ENCODE peak calls at places on chromosomes 4 and X, in eight cellular contexts. S, D, P, Q, H, Z, R and N are unnamed samples.

GRCh38 chrX:68454476-68455150 is 21.3 kb upstream of the OPHN1 start:
- DNase-seq in H (no peak), Q (no peak), R (no peak), Z (no peak), S (no peak), D (no peak), P (no peak), N (no peak)

GRCh38 chr4:90357117-90357710 is 230.0 kb downstream of the CCSER1 start:
- DNase-seq in D (no peak), Q (no peak), Z (no peak), R (no peak), P (peak; percentile 74), S (no peak), H (peak; percentile 75), N (no peak)

GRCh38 chrX:84487365-84488353 is 14.6 kb downstream of the HDX start:
- DNase-seq in P (no peak), Z (no peak), H (no peak), Q (no peak), R (no peak), D (no peak), S (no peak), N (no peak)

GRCh38 chrX:130295519-130296314 is 27.0 kb upstream of the ZNF280C start:
- DNase-seq in S (no peak), H (peak; percentile 36), Q (no peak), P (no peak), Z (no peak), D (no peak), R (no peak), N (no peak)

GRCh38 chr4:12173496-12173895 is 744.8 kb upstream of the HS3ST1 start:
- DNase-seq in D (no peak), P (no peak), Q (no peak), H (no peak), R (no peak), Z (no peak), S (no peak), N (no peak)

GRCh38 chrX:134883134-134883700 is 107.6 kb upstream of the SMIM10 start:
- DNase-seq in Q (no peak), H (peak; percentile 41), Z (no peak), D (no peak), R (no peak), S (no peak), P (no peak), N (no peak)

GRCh38 chr4:2047781-2048581 is 11.1 kb upstream of the NAT8L start:
- DNase-seq in Q (no peak), R (peak; percentile 43), H (no peak), Z (peak; percentile 16), D (no peak), P (no peak), S (no peak), N (peak; percentile 18)

GRCh38 chrX:3166670-3167455 is 125.6 kb downstream of the ARSF start:
- DNase-seq in H (no peak), S (no peak), Z (no peak), R (no peak), D (no peak), Q (no peak), P (no peak), N (no peak)

GRCh38 chrX:140157611-140158010 is 192.3 kb upstream of the CXorf66 start:
- DNase-seq in Z (no peak), R (no peak), D (no peak), H (peak; percentile 15), Q (no peak), P (no peak), S (no peak), N (no peak)

GRCh38 chr4:22692736-22693135 is at the start of gene GBA3:
- DNase-seq in Q (no peak), R (peak; percentile 58), D (no peak), Z (no peak), P (no peak), H (no peak), S (no peak), N (no peak)

GRCh38 chrX:24494544-24495113 is 29.5 kb downstream of the PDK3 start:
- DNase-seq in H (peak; percentile 82), R (no peak), S (peak; percentile 30), Q (peak; percentile 26), Z (no peak), P (no peak), D (no peak), N (no peak)

GRCh38 chr4:94306713-94307112 is 35.9 kb downstream of the HPGDS start:
- DNase-seq in H (no peak), S (no peak), Z (no peak), P (no peak), R (no peak), D (no peak), Q (no peak), N (no peak)

GRCh38 chr4:99059550-99059949 is 29.0 kb downstream of the ADH5 start:
- DNase-seq in H (no peak), P (no peak), Z (no peak), D (no peak), S (no peak), Q (no peak), R (no peak), N (no peak)

GRCh38 chr4:10582059-10582686 is 102.4 kb downstream of the CLNK start:
- DNase-seq in Z (peak; percentile 59), Q (peak; percentile 77), D (peak; percentile 61), H (peak; percentile 71), R (no peak), S (peak; percentile 35), P (peak; percentile 54), N (no peak)

GRCh38 chr4:156898373-156899117 is 73.1 kb downstream of the PDGFC start:
- DNase-seq in Z (no peak), H (peak; percentile 52), S (no peak), P (no peak), R (no peak), Q (no peak), D (no peak), N (no peak)

GRCh38 chr4:159298502-159298901 is 195.6 kb downstream of the RAPGEF2 start:
- DNase-seq in Z (no peak), P (no peak), D (no peak), H (peak; percentile 87), S (no peak), Q (no peak), R (no peak), N (no peak)

GRCh38 chrX:40012800-40013682 is 84.7 kb downstream of the BCOR start:
- DNase-seq in P (no peak), Q (peak; percentile 49), Z (peak; percentile 70), D (peak; percentile 72), R (peak; percentile 87), H (peak; percentile 62), S (peak; percentile 75), N (no peak)

GRCh38 chr4:47736555-47736954 is 101.3 kb downstream of the CORIN start:
- DNase-seq in Q (no peak), R (no peak), P (no peak), Z (no peak), S (no peak), D (no peak), H (no peak), N (no peak)

GRCh38 chr4:108146819-108147218 is 21.9 kb downstream of the LEF1 start:
- DNase-seq in Q (no peak), R (no peak), S (no peak), D (no peak), H (no peak), P (no peak), Z (no peak), N (no peak)

GRCh38 chr4:8070751-8071718 is 87.6 kb downstream of the ABLIM2 start:
- DNase-seq in D (no peak), P (no peak), Z (no peak), Q (no peak), S (peak; percentile 3), R (no peak), H (no peak), N (no peak)

DNA sequence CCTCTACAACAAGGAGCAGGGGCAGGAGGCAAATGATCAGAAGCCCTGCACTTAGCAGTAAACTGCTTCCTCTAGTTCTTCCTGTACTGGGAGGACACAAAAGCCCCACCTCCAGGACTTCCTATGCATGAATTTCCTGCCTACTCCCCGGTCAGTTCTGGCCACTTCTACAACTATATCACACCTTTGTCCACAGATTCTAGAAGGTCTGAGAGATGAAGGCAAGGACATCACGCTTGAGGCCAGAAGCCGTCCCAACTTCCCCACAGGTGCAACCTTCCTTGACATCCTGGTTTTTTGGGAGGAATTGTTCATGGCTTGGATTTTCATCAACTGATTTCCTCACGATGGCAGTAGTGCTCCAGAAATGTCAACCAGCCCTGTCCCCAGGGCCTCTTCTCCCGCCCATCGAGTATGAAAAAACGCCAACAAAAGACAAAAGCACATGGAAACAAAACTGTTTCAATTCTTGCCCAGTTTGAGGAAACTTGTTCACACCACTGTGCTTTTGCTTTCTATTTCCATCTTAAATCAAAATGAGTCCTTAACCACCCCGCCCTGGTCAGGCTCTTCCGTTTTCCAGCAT is 206.5 kb upstream of the STK26 start:
- DNase-seq in P (no peak), Z (peak; percentile 84), H (no peak), D (no peak), S (peak; percentile 81), Q (no peak), R (no peak), N (peak; percentile 73)
- TF ChIP-seq CTCF in P (no peak), Z (peak; percentile 24), H (no peak), D (peak; percentile 73), S (peak; percentile 31), Q (no peak), R (peak; percentile 39), N (no peak)

GRCh38 chr4:15657366-15657765 is 2.2 kb upstream of the FBXL5 start:
- DNase-seq in Z (no peak), D (no peak), Q (no peak), P (no peak), S (no peak), H (no peak), R (no peak), N (no peak)

GRCh38 chr4:15656038-15656470 is 897 bp upstream of the FBXL5 start:
- DNase-seq in S (peak; percentile 28), H (no peak), Z (no peak), Q (peak; percentile 54), P (no peak), D (no peak), R (no peak), N (no peak)

GRCh38 chr4:15658136-15658535 is 3.0 kb upstream of the FBXL5 start:
- DNase-seq in H (no peak), S (no peak), Q (no peak), R (no peak), Z (no peak), P (no peak), D (no peak), N (no peak)

GRCh38 chr4:15655223-15656037 is at the start of gene FBXL5:
- DNase-seq in P (no peak), D (peak; percentile 73), Q (peak; percentile 85), S (peak; percentile 77), R (peak; percentile 88), H (peak; percentile 86), Z (peak; percentile 84), N (peak; percentile 46)

GRCh38 chr4:15659768-15660394 is 4.7 kb upstream of the FBXL5 start:
- DNase-seq in Z (no peak), Q (no peak), H (peak; percentile 90), D (no peak), R (no peak), P (no peak), S (no peak), N (no peak)
- TF ChIP-seq CTCF in Z (no peak), Q (no peak), H (no peak), D (no peak), R (no peak), P (no peak), S (no peak), N (no peak)

GRCh38 chr4:87270144-87270543 is 49.7 kb upstream of the KLHL8 start:
- DNase-seq in S (peak; percentile 12), Z (no peak), P (peak; percentile 39), R (no peak), D (no peak), H (peak; percentile 67), Q (peak; percentile 25), N (no peak)
- TF ChIP-seq CTCF in S (peak; percentile 47), Z (no peak), P (peak; percentile 64), R (peak; percentile 70), D (peak; percentile 58), H (peak; percentile 85), Q (no peak), N (no peak)

GRCh38 chrX:85851418-85851817 is 195.9 kb downstream of the CHM start:
- DNase-seq in P (peak; percentile 8), D (no peak), S (no peak), H (peak; percentile 40), R (no peak), Z (peak; percentile 28), Q (peak; percentile 15), N (no peak)
- TF ChIP-seq CTCF in P (peak; percentile 54), D (peak; percentile 46), S (peak; percentile 18), H (peak; percentile 64), R (peak; percentile 44), Z (no peak), Q (no peak), N (no peak)